ENCODE peak calls at places on chromosomes 12 and 14, in seven cellular contexts. Z is OCI-LY7, N is K562, U is kidney, Y is RWPE1, T is cardiac muscle cell, J is spleen. X is an unnamed sample.

GRCh38 chr12:123532021-123532420 is 1.5 kb downstream of the RILPL1 start:
- DNase-seq in Z (peak), N (no peak), U (no peak), Y (no peak), T (no peak), J (no peak), X (no peak)

GRCh38 chr12:2284857-2285256 is 232.1 kb downstream of the CACNA1C start:
- DNase-seq in Z (peak), N (peak), U (peak), Y (peak), T (peak), J (peak), X (peak)

GRCh38 chr12:91009319-91009950 is 4.7 kb upstream of the EPYC start:
- DNase-seq in Z (no peak), N (no peak), U (no peak), Y (no peak), T (no peak), J (no peak), X (no peak)

GRCh38 chr14:54483073-54483745 is 5.6 kb downstream of the GMFB start:
- DNase-seq in Z (peak), N (no peak), U (no peak), Y (no peak), T (no peak), J (no peak), X (no peak)

GRCh38 chr12:68609955-68610434 is 704 bp upstream of the RAP1B start:
- DNase-seq in Z (peak), N (no peak), U (no peak), Y (no peak), T (peak), J (no peak), X (no peak)

GRCh38 chr14:92507174-92507768 is 6.3 kb upstream of the RIN3 start:
- DNase-seq in Z (peak), N (no peak), U (no peak), Y (no peak), T (no peak), J (peak), X (no peak)

GRCh38 chr12:70332236-70332635 is 33.9 kb upstream of the KCNMB4 start:
- DNase-seq in Z (no peak), N (no peak), U (no peak), Y (no peak), T (no peak), J (no peak), X (no peak)

GRCh38 chr12:104456417-104456949 is at the start of gene CHST11:
- DNase-seq in Z (peak), N (peak), U (peak), Y (peak), T (peak), J (peak), X (peak)

GRCh38 chr12:5123921-5124320 is 80.2 kb downstream of the KCNA5 start:
- DNase-seq in Z (no peak), N (no peak), U (no peak), Y (no peak), T (no peak), J (no peak), X (no peak)

GRCh38 chr12:77882709-77883108 is 52.0 kb downstream of the NAV3 start:
- DNase-seq in Z (peak), N (no peak), U (no peak), Y (no peak), T (no peak), J (no peak), X (no peak)

GRCh38 chr12:130987151-130987931 is 33.6 kb downstream of the ADGRD1 start:
- DNase-seq in Z (no peak), N (no peak), U (no peak), Y (no peak), T (no peak), J (no peak), X (no peak)

GRCh38 chr12:56880416-56881035 is 53.7 kb downstream of the SDR9C7 start:
- DNase-seq in Z (no peak), N (no peak), U (no peak), Y (no peak), T (no peak), J (no peak), X (no peak)

GRCh38 chr12:110698171-110698902 is 9.4 kb upstream of the HVCN1 start:
- DNase-seq in Z (peak), N (peak), U (peak), Y (peak), T (peak), J (peak), X (peak)
- H3K27ac ChIP-seq in Z (no peak), N (peak), U (no peak), Y (no peak), T (no peak), J (peak), X (no peak)

GRCh38 chr14:76472199-76472723 is 96.3 kb downstream of the ESRRB start:
- DNase-seq in Z (no peak), N (no peak), U (no peak), Y (no peak), T (no peak), J (no peak), X (no peak)

GRCh38 chr14:76467843-76468242 is 91.9 kb downstream of the ESRRB start:
- DNase-seq in Z (no peak), N (no peak), U (no peak), Y (no peak), T (no peak), J (no peak), X (no peak)

GRCh38 chr14:76473381-76474263 is 97.7 kb downstream of the ESRRB start:
- DNase-seq in Z (no peak), N (no peak), U (no peak), Y (peak), T (peak), J (no peak), X (peak)
- TF ChIP-seq CTCF in Z (no peak), N (no peak), U (no peak), Y (no peak), T (peak), J (no peak), X (peak)

DNA sequence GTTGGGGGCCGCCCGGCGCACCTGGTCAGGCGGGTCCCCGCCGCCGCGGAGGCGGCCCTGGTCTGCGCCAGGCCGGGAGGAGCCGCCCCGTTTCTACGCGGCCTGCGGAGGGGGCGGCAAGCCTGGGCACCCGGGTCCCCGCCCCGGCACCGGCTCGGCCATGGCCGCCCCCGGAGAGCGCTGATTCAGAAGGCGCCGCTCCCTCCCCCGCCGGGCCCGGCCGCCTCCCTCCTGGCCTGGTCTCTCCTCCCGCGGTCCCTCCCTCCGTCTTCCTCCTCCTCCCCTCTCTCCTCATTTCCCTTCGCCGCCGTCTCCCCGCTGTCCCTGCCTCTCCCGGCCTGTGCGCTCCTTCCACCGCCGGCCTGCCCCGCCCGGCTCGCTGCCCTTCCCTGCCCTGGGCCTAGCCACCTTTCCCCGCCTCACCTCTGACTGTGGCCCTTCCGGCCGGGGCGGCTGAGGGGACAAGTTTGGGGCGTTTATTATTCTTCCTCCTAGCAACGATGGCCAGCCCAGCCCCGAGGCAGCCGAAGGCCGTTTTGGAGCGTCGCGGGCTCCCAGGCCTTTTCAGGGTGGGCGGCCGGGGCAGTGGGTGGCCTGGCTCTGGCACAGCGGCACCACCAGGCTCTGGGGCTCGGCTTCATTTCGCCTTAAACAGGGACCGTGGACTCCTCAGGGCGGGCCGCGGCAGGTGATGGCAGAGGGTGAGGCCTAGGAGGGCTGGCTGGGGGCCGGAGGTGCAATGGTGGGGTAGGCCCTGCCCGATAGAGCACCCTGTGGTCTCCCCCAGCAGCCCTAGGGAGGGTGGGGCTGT is 768 bp downstream of the CEP170B start:
- DNase-seq in Z (no peak), N (peak), U (peak), Y (peak), T (peak), J (peak), X (peak)
- H3K27ac ChIP-seq in Z (no peak), N (peak), U (peak), Y (peak), T (no peak), J (peak), X (peak)

GRCh38 chr12:27566159-27566558 is 42.2 kb downstream of the PPFIBP1 start:
- DNase-seq in Z (no peak), N (no peak), U (no peak), Y (no peak), T (no peak), J (no peak), X (no peak)
- TF ChIP-seq CTCF in Z (no peak), N (no peak), U (no peak), Y (no peak), T (no peak), J (no peak), X (no peak)

GRCh38 chr12:124998705-124999104 is 5.3 kb downstream of the BRI3BP start:
- DNase-seq in Z (no peak), N (no peak), U (no peak), Y (no peak), T (no peak), J (no peak), X (no peak)

GRCh38 chr12:124995200-124995961 is 1.9 kb downstream of the BRI3BP start:
- DNase-seq in Z (peak), N (no peak), U (no peak), Y (no peak), T (no peak), J (no peak), X (no peak)

GRCh38 chr12:124992874-124993567 is 424 bp upstream of the BRI3BP start:
- DNase-seq in Z (peak), N (peak), U (no peak), Y (peak), T (peak), J (peak), X (peak)

GRCh38 chr12:124994435-124994975 is 1.1 kb downstream of the BRI3BP start:
- DNase-seq in Z (peak), N (no peak), U (no peak), Y (peak), T (no peak), J (peak), X (no peak)

GRCh38 chr12:124993568-124994434 is at the start of gene BRI3BP:
- DNase-seq in Z (peak), N (peak), U (no peak), Y (peak), T (peak), J (peak), X (peak)
- H3K27ac ChIP-seq in Z (peak), N (peak), U (peak), Y (peak), T (no peak), J (peak), X (peak)

DNA sequence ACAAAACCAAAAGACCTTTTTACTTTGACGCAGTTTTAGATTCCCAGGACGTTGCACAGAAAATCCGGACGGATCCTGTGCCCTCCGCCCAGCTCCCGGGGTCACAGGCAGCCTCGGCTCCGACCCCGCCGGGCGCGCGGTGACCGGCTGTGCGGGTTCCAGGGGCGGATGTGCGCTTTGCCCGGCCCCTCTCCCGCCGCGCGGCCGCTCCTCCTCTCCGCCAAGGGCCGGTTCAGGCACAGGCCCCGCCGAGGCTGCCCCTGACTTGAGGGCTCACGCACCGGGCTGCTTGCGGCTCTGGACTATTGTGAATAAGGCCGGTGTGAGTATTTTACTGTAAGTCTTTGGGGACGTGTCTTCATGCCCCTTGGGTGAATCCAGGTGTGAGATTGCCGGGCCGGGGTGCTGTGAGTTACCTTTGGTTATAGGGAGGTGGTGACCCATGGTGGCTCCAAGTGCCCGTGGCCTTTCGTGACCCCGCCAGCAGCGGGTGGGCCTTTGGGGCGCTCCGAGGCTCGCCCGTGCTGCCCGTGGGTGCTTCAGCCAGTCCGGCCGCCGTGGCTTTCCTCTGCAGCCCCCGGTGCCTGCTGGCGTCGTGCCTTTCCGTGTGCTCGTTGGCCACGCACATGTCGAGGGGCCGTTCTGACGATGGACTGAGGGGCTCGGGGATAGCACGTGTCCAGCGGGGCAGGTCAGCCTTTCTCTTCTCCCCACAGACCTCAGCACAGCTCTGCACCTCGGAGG is 45.9 kb downstream of the NOC4L start:
- DNase-seq in Z (no peak), N (no peak), U (no peak), Y (no peak), T (peak), J (peak), X (peak)
- TF ChIP-seq CTCF in Z (no peak), N (no peak), U (no peak), Y (no peak), T (no peak), J (no peak), X (no peak)

DNA sequence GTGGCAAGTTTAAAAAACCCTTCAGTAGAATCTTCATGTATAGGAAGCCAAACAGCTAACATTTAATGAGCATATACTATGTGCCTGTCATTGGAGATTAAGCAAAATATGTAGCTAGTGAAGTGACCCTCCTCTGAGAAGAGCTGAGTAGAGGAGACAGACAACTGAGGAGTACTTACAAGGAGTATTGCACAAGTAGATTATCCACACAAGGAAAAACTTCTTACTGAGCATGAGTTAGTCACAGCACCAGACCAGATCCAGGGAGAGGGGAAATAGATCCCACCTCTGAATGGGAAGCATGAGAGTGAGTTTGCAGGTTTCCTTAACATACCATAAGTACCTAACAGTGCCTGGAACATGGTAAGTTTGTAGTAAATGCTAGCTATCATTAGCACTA is 33.0 kb downstream of the FRMD6 start:
- DNase-seq in Z (no peak), N (no peak), U (no peak), Y (no peak), T (no peak), J (no peak), X (no peak)
- H3K27ac ChIP-seq in Z (no peak), N (no peak), U (no peak), Y (no peak), T (no peak), J (no peak), X (no peak)

GRCh38 chr14:95162641-95163040 is 5.3 kb upstream of the DICER1 start:
- DNase-seq in Z (no peak), N (no peak), U (no peak), Y (no peak), T (no peak), J (no peak), X (no peak)
- TF ChIP-seq CTCF in Z (no peak), N (no peak), U (no peak), Y (no peak), T (no peak), J (no peak), X (no peak)